ENCODE peak calls at places on chromosomes 5 and 9, in six cellular contexts. L is transverse colon, O is keratinocyte, Q is ACHN, A is fibroblast of the conjunctiva, S is fibroblast of lung. C is an unnamed sample.
A peak's percentile ranks its signal among the peaks of the same experiment; 100 is the strongest.

GRCh38 chr5:178123987-178124925 is 6.6 kb upstream of the RMND5B start:
- DNase-seq in L (peak; percentile 27), O (no peak), Q (no peak), A (no peak), S (no peak), C (no peak)

GRCh38 chr9:72855890-72856523 is 96.8 kb downstream of the ALDH1A1 start:
- DNase-seq in L (no peak), O (no peak), Q (no peak), A (no peak), S (no peak), C (no peak)

GRCh38 chr5:124659798-124660197 is 86.6 kb downstream of the ZNF608 start:
- DNase-seq in L (no peak), O (no peak), Q (peak; percentile 70), A (no peak), S (no peak), C (no peak)

GRCh38 chr9:101457003-101457402 is 21.4 kb upstream of the ALDOB start:
- DNase-seq in L (no peak), O (no peak), Q (no peak), A (no peak), S (no peak), C (no peak)

GRCh38 chr9:87542180-87542579 is 44.5 kb downstream of the DAPK1 start:
- DNase-seq in L (no peak), O (no peak), Q (no peak), A (no peak), S (no peak), C (no peak)

GRCh38 chr5:6371079-6371810 is 7.1 kb downstream of the MED10 start:
- DNase-seq in L (no peak), O (no peak), Q (no peak), A (no peak), S (no peak), C (no peak)

GRCh38 chr5:111820072-111820471 is 63.1 kb upstream of the NREP start:
- DNase-seq in L (no peak), O (no peak), Q (no peak), A (no peak), S (no peak), C (no peak)

GRCh38 chr9:133703571-133704399 is 34.4 kb downstream of the SARDH start:
- DNase-seq in L (no peak), O (no peak), Q (no peak), A (no peak), S (no peak), C (no peak)

GRCh38 chr9:19161257-19162025 is 34.1 kb upstream of the PLIN2 start:
- DNase-seq in L (peak; percentile 69), O (peak; percentile 94), Q (peak; percentile 97), A (peak; percentile 82), S (peak; percentile 94), C (peak; percentile 80)

GRCh38 chr9:124284237-124284831 is 26.6 kb downstream of the NEK6 start:
- DNase-seq in L (no peak), O (no peak), Q (peak; percentile 64), A (no peak), S (peak; percentile 66), C (no peak)

GRCh38 chr5:54470677-54471076 is 15.2 kb downstream of the HSPB3 start:
- DNase-seq in L (no peak), O (no peak), Q (no peak), A (peak; percentile 78), S (peak; percentile 70), C (no peak)

GRCh38 chr5:134053840-134054338 is 49.1 kb upstream of the VDAC1 start:
- DNase-seq in L (peak; percentile 51), O (no peak), Q (no peak), A (no peak), S (peak; percentile 78), C (no peak)

GRCh38 chr5:130061746-130062145 is 157.5 kb downstream of the CHSY3 start:
- DNase-seq in L (no peak), O (no peak), Q (no peak), A (no peak), S (no peak), C (no peak)

GRCh38 chr9:91131433-91131839 is 230.3 kb downstream of the AUH start:
- DNase-seq in L (peak; percentile 78), O (peak; percentile 45), Q (no peak), A (peak; percentile 86), S (peak; percentile 96), C (peak; percentile 83)

GRCh38 chr5:177557041-177557647 is 2.8 kb upstream of the FAM193B start:
- DNase-seq in L (peak; percentile 15), O (no peak), Q (no peak), A (no peak), S (no peak), C (no peak)

GRCh38 chr9:114091711-114092110 is 7.4 kb downstream of the KIF12 start:
- DNase-seq in L (no peak), O (no peak), Q (no peak), A (no peak), S (no peak), C (no peak)

GRCh38 chr5:1184481-1184880 is 16.9 kb upstream of the SLC6A19 start:
- DNase-seq in L (no peak), O (no peak), Q (no peak), A (no peak), S (no peak), C (no peak)

GRCh38 chr5:84374568-84374967 is 10.1 kb downstream of the EDIL3 start:
- DNase-seq in L (no peak), O (no peak), Q (no peak), A (no peak), S (peak; percentile 54), C (no peak)

GRCh38 chr5:27748847-27749246 is 710.5 kb upstream of the CDH9 start:
- DNase-seq in L (no peak), O (no peak), Q (no peak), A (no peak), S (peak; percentile 3), C (no peak)

GRCh38 chr5:109571785-109572184 is 117.9 kb upstream of the MAN2A1 start:
- DNase-seq in L (no peak), O (no peak), Q (no peak), A (no peak), S (no peak), C (no peak)

C was measured in immature natural killer cell.